ENCODE peak calls at places on chromosomes 2 and 18, in four cellular contexts. H, A, F and M are unnamed samples. For H3K9me2, the result is how much of the 10 kb centered on the place peaks cover.

GRCh38 chr2:11248-11941 is 34.9 kb downstream of the FAM110C start:
- DNase-seq in H (peak), A (peak), F (peak), M (peak)

GRCh38 chr2:38763226-38763625 is 12.1 kb upstream of the SRSF7 start:
- DNase-seq in H (no peak), A (no peak), F (no peak), M (no peak)

GRCh38 chr2:191713837-191714236 is 35.9 kb downstream of the NABP1 start:
- DNase-seq in H (no peak), A (no peak), F (peak), M (peak)

GRCh38 chr2:223420048-223420447 is 182.1 kb downstream of the SCG2 start:
- DNase-seq in H (no peak), A (no peak), F (no peak), M (no peak)

GRCh38 chr2:191610749-191611148 is 67.2 kb upstream of the NABP1 start:
- DNase-seq in H (no peak), A (peak), F (no peak), M (no peak)

GRCh38 chr2:609520-610280 is 67.5 kb downstream of the TMEM18 start:
- DNase-seq in H (no peak), A (no peak), F (no peak), M (no peak)

GRCh38 chr2:96533292-96534073 is 3.1 kb upstream of the ARID5A start:
- DNase-seq in H (no peak), A (peak), F (no peak), M (peak)

GRCh38 chr2:134819334-134819733 is 19.1 kb upstream of the ACMSD start:
- DNase-seq in H (no peak), A (peak), F (peak), M (peak)

GRCh38 chr2:25954199-25954752 is 28.0 kb downstream of the KIF3C start:
- DNase-seq in H (no peak), A (no peak), F (no peak), M (no peak)

GRCh38 chr18:10249270-10249669 is 205.2 kb upstream of the APCDD1 start:
- DNase-seq in H (no peak), A (no peak), F (no peak), M (no peak)

GRCh38 chr2:191114403-191114886 is 36.3 kb downstream of the STAT4 start:
- DNase-seq in H (peak), A (peak), F (no peak), M (no peak)

GRCh38 chr2:177245010-177245422 is 19.5 kb downstream of the NFE2L2 start:
- DNase-seq in H (no peak), A (peak), F (peak), M (no peak)

GRCh38 chr18:74540689-74541421 is 6.6 kb downstream of the CNDP1 start:
- DNase-seq in H (no peak), A (no peak), F (no peak), M (no peak)

GRCh38 chr2:66984864-66985263 is 412.3 kb upstream of the ETAA1 start:
- DNase-seq in H (no peak), A (no peak), F (no peak), M (peak)

GRCh38 chr2:158539176-158539895 is 82.6 kb downstream of the PKP4 start:
- DNase-seq in H (peak), A (peak), F (peak), M (peak)

GRCh38 chr2:141423212-141423611 is 707.6 kb downstream of the LRP1B start:
- DNase-seq in H (no peak), A (no peak), F (no peak), M (no peak)

GRCh38 chr2:88239781-88240180 is 69.6 kb downstream of the THNSL2 start:
- DNase-seq in H (peak), A (no peak), F (no peak), M (no peak)

GRCh38 chr18:31101148-31102019 is 837 bp downstream of the DSC2 start:
- DNase-seq in H (no peak), A (no peak), F (no peak), M (peak)

GRCh38 chr2:230938516-230939065 is 13.5 kb upstream of the GPR55 start:
- DNase-seq in H (no peak), A (no peak), F (no peak), M (no peak)

GRCh38 chr2:196331143-196331542 is 159.8 kb upstream of the STK17B start:
- DNase-seq in H (no peak), A (peak), F (no peak), M (peak)

GRCh38 chr18:78920436-78921138 is 59.0 kb upstream of the SALL3 start:
- DNase-seq in H (no peak), A (no peak), F (no peak), M (no peak)

GRCh38 chr18:47754311-47755101 is 176.0 kb downstream of the SMAD2 start:
- DNase-seq in H (peak), A (peak), F (peak), M (peak)

GRCh38 chr2:237662671-237663093 is 35.3 kb downstream of the LRRFIP1 start:
- DNase-seq in H (peak), A (peak), F (peak), M (peak)

GRCh38 chr18:46538376-46538775 is 118.6 kb downstream of the LOXHD1 start:
- DNase-seq in H (no peak), A (no peak), F (no peak), M (no peak)

GRCh38 chr2:3535794-3536681 is 16.7 kb upstream of the ADI1 start:
- DNase-seq in H (no peak), A (peak), F (peak), M (peak)

GRCh38 chr2:159093496-159093895 is 125.1 kb downstream of the TANC1 start:
- DNase-seq in H (no peak), A (peak), F (no peak), M (no peak)

GRCh38 chr18:3305354-3305762 is 43.4 kb downstream of the MYL12B start:
- DNase-seq in H (no peak), A (peak), F (no peak), M (peak)

GRCh38 chr18:53603281-53603680 is 621.2 kb downstream of the MBD2 start:
- DNase-seq in H (no peak), A (no peak), F (no peak), M (no peak)

GRCh38 chr2:25479761-25480160 is 138.0 kb upstream of the DNMT3A start:
- DNase-seq in H (no peak), A (no peak), F (no peak), M (no peak)

GRCh38 chr2:44974064-44974715 is 32.7 kb downstream of the SIX3 start:
- DNase-seq in H (peak), A (peak), F (peak), M (peak)

GRCh38 chr18:78782951-78783563 is 196.6 kb upstream of the SALL3 start:
- DNase-seq in H (no peak), A (no peak), F (no peak), M (no peak)

GRCh38 chr18:22164337-22165048 is 4.9 kb upstream of the GATA6 start:
- DNase-seq in H (no peak), A (no peak), F (no peak), M (no peak)

GRCh38 chr18:22163432-22163831 is 6.0 kb upstream of the GATA6 start:
- DNase-seq in H (no peak), A (no peak), F (no peak), M (no peak)

GRCh38 chr18:22166070-22166972 is 3.1 kb upstream of the GATA6 start:
- DNase-seq in H (no peak), A (no peak), F (no peak), M (no peak)

GRCh38 chr18:22165603-22166069 is 3.8 kb upstream of the GATA6 start:
- DNase-seq in H (no peak), A (no peak), F (no peak), M (no peak)

GRCh38 chr18:22165049-22165602 is 4.3 kb upstream of the GATA6 start:
- DNase-seq in H (no peak), A (no peak), F (no peak), M (no peak)
- TF ChIP-seq EZH2 in H (no peak), A (peak), F (no peak), M (no peak)

GRCh38 chr18:805755-806110 is 6.3 kb downstream of the YES1 start:
- DNase-seq in H (no peak), A (no peak), F (no peak), M (no peak)
- H3K9ac ChIP-seq in H (no peak), A (no peak), F (no peak), M (no peak)

DNA sequence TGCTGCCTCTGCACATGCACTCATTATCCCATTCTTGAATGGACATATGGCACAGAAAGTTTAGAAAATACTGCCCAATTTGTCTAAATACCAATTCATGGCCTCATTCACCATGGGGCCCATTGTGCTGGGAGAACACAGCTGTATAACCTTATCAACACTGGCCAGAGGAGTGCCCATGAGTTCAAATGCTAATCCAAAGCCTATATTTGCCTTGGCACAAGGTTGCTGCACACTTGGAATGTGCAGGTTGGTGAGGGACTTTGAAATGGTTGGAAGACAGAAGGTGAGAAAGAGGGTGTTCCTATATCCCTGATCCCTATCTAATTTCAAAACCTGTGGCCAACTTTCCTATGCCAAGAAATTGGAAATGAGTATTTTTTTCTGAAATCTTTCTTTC is 693.9 kb upstream of the ID2 start:
- DNase-seq in H (no peak), A (no peak), F (no peak), M (no peak)
- H3K9me2 ChIP-seq in H (under half), A (under half), F (under half), M (under half)

GRCh38 chr2:55951533-55951932 is 28.0 kb upstream of the EFEMP1 start:
- DNase-seq in H (no peak), A (no peak), F (no peak), M (no peak)

GRCh38 chr2:55958756-55959155 is 35.2 kb upstream of the EFEMP1 start:
- DNase-seq in H (no peak), A (no peak), F (no peak), M (no peak)

GRCh38 chr2:55957142-55957541 is 33.6 kb upstream of the EFEMP1 start:
- DNase-seq in H (no peak), A (no peak), F (no peak), M (no peak)

GRCh38 chr2:55952415-55952814 is 28.8 kb upstream of the EFEMP1 start:
- DNase-seq in H (no peak), A (no peak), F (no peak), M (no peak)

GRCh38 chr2:55954306-55955035 is 30.9 kb upstream of the EFEMP1 start:
- DNase-seq in H (no peak), A (peak), F (no peak), M (no peak)
- TF ChIP-seq EZH2 in H (no peak), A (no peak), F (no peak), M (no peak)